ENCODE peak calls at places on chromosomes 2 and 18, in seven cellular contexts. J is astrocyte of the spinal cord, X is NB4, M is WERI-Rb-1, T is colonic mucosa, G is SK-N-SH, P is cardiac muscle cell. Y is an unnamed sample.
A peak's percentile ranks its signal among the peaks of the same experiment; 100 is the strongest.

GRCh38 chr18:8871484-8871883 is 166.1 kb downstream of the MTCL1 start:
- DNase-seq in J (no peak), X (no peak), M (no peak), T (no peak), G (no peak), P (no peak), Y (peak; percentile 58)

GRCh38 chr2:113157897-113158753 is 15.6 kb upstream of the PSD4 start:
- DNase-seq in J (peak; percentile 51), X (no peak), M (no peak), T (peak; percentile 37), G (no peak), P (peak; percentile 26), Y (peak; percentile 65)

GRCh38 chr2:6965071-6965795 is 48.0 kb downstream of the RNF144A start:
- DNase-seq in J (no peak), X (no peak), M (no peak), T (no peak), G (no peak), P (no peak), Y (no peak)

GRCh38 chr2:68438455-68439303 is 28.4 kb downstream of the FBXO48 start:
- DNase-seq in J (no peak), X (peak; percentile 89), M (no peak), T (no peak), G (no peak), P (peak; percentile 40), Y (no peak)

GRCh38 chr2:239316562-239317465 is 84.0 kb downstream of the HDAC4 start:
- DNase-seq in J (peak; percentile 43), X (no peak), M (no peak), T (peak; percentile 23), G (no peak), P (peak; percentile 76), Y (no peak)

GRCh38 chr2:214341636-214342035 is 69.2 kb upstream of the VWC2L start:
- DNase-seq in J (no peak), X (peak; percentile 32), M (no peak), T (no peak), G (no peak), P (no peak), Y (no peak)

GRCh38 chr2:152506843-152507242 is 171.9 kb downstream of the FMNL2 start:
- DNase-seq in J (peak; percentile 88), X (no peak), M (no peak), T (no peak), G (no peak), P (peak; percentile 57), Y (no peak)

GRCh38 chr2:11710210-11710609 is 36.2 kb upstream of the LPIN1 start:
- DNase-seq in J (peak; percentile 85), X (no peak), M (no peak), T (no peak), G (no peak), P (peak; percentile 88), Y (peak; percentile 75)

GRCh38 chr18:3793545-3793944 is 343.6 kb downstream of the TGIF1 start:
- DNase-seq in J (peak; percentile 51), X (no peak), M (no peak), T (no peak), G (no peak), P (peak; percentile 66), Y (peak; percentile 46)

GRCh38 chr2:32954206-32954605 is 7.5 kb downstream of the LTBP1 start:
- DNase-seq in J (no peak), X (no peak), M (no peak), T (no peak), G (no peak), P (no peak), Y (no peak)

GRCh38 chr18:77645170-77645872 is 395.7 kb downstream of the GALR1 start:
- DNase-seq in J (no peak), X (no peak), M (no peak), T (no peak), G (no peak), P (no peak), Y (no peak)

GRCh38 chr18:36045241-36045999 is 21.9 kb downstream of the RPRD1A start:
- DNase-seq in J (no peak), X (no peak), M (no peak), T (no peak), G (no peak), P (no peak), Y (no peak)

GRCh38 chr18:24734058-24734457 is 273.6 kb downstream of the HRH4 start:
- DNase-seq in J (no peak), X (peak; percentile 19), M (peak; percentile 64), T (no peak), G (peak; percentile 28), P (no peak), Y (peak; percentile 8)

GRCh38 chr2:84971799-84972790 is 1.1 kb downstream of the KCMF1 start:
- DNase-seq in J (peak; percentile 31), X (peak; percentile 82), M (peak; percentile 39), T (peak; percentile 51), G (peak; percentile 80), P (peak; percentile 56), Y (no peak)

GRCh38 chr2:1501196-1501851 is 88.1 kb downstream of the TPO start:
- DNase-seq in J (no peak), X (no peak), M (no peak), T (no peak), G (no peak), P (no peak), Y (no peak)

GRCh38 chr2:39871291-39871761 is 92.3 kb upstream of the THUMPD2 start:
- DNase-seq in J (peak; percentile 94), X (peak; percentile 91), M (peak; percentile 9), T (no peak), G (peak; percentile 11), P (peak; percentile 84), Y (peak; percentile 95)

GRCh38 chr2:233448565-233448964 is 94.3 kb downstream of the DGKD start:
- DNase-seq in J (no peak), X (peak; percentile 31), M (no peak), T (no peak), G (no peak), P (no peak), Y (no peak)

GRCh38 chr2:69298261-69298660 is 88.8 kb downstream of the GFPT1 start:
- DNase-seq in J (peak; percentile 94), X (peak; percentile 81), M (no peak), T (no peak), G (no peak), P (peak; percentile 84), Y (peak; percentile 96)

GRCh38 chr2:210617732-210618330 is 61.4 kb downstream of the CPS1 start:
- DNase-seq in J (peak; percentile 58), X (peak; percentile 53), M (peak; percentile 48), T (peak; percentile 18), G (peak; percentile 55), P (peak; percentile 57), Y (peak; percentile 31)

GRCh38 chr18:28176933-28177827 is at the start of gene CDH2:
- DNase-seq in J (peak; percentile 96), X (no peak), M (peak; percentile 94), T (no peak), G (peak; percentile 92), P (peak; percentile 96), Y (peak; percentile 70)

GRCh38 chr2:42127425-42128424 is 41.4 kb upstream of the EML4 start:
- DNase-seq in J (no peak), X (peak; percentile 12), M (peak; percentile 24), T (no peak), G (no peak), P (no peak), Y (no peak)
- TF ChIP-seq CTCF in J (no peak), X (no peak), M (no peak), T (no peak), G (no peak), P (no peak), Y (no peak)

DNA sequence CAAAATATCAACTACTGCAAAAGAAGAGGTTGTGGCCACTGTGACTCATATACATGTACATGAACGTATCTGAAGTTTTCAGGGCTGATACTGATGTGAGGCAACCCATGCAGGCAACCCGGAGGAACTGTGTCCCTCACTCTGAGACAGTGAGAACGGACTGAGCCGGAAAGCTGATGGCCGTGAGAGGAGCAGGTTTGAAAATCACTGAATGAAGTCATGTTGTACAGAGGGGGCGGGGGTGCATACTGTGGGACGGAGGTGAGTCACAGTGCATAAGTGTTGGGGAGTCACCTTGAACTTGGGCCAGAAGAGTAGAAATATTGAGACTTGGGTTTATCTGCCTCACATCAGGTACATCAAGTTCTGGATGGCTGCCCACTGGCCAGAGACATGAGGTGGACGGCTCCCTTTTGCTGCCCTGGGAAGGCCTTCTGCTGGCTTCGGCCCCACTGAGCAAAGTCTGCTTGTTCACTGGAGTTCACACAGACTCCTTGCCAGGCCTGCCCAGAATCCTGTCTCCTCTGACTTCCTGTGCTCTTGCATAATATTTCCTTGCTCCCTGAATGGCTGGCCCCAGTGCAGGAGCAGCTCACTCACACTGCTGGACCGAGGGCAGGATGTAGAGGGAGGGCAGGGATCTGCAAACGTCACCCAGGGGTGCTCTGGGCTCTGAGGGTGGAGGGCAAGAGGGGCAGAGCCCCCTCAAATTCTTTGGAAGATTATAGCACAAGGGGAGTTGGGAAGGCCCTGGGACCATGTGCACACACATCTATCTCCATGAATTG is 18.1 kb downstream of the EPAS1 start:
- DNase-seq in J (peak; percentile 94), X (peak; percentile 29), M (no peak), T (peak; percentile 87), G (peak; percentile 50), P (peak; percentile 98), Y (peak; percentile 95)
- H3K4me3 ChIP-seq in J (no peak overlapping the region), X (no peak overlapping the region), M (no peak overlapping the region), T (no peak overlapping the region), G (no peak overlapping the region), P (no peak overlapping the region), Y (no peak overlapping the region)

DNA sequence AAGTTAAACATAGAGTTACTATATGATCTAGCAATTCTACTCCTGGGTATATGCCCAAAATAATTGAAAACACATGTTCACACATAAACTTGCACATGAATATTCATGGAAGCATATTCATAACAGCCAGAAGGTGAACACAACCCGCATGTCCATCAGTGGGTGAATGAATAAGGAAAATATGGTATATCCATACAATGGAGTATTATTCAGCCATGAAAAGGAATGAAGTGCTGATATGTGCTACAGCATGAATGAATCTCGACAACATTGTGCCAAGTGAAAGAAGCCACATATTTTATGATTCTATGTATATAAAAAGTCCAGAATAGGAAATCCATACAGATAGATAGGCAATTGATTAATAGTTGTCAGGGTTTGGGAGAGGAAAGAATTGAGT is 15.9 kb downstream of the COL4A4 start:
- DNase-seq in J (no peak), X (no peak), M (no peak), T (no peak), G (no peak), P (no peak), Y (no peak)
- TF ChIP-seq CTCF in J (no peak), X (no peak), M (no peak), T (no peak), G (no peak), P (no peak), Y (no peak)

DNA sequence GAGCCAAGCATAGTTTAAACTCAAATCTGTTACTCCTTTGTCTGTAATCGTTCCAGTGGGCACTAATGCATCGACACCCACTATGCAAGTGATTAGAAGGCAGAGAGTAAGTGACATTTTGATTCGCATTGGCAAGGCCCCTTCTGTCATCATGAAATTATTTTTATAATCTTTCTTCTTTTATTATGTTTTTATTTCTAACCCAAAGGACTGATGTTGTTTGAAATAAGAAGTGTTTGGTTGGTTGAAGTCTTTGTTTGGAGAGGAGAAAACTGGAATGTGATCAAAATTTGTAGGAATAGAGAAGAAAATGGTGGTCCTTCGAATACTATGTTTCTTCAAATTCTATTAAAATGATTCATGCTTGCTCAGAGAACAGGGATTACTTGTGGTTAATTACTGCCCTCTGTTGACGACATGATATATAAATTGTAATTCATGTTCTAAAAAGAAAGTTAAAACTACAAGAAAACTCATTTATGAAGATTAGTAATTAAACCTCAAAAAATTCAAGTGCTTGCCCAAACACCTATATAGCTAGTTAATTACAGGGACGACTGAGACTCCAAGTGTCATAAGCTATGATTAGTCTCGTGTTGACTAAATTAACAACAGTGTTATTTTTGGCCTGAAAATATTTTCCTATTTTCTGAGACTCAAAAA is 26.4 kb upstream of the TFPI start:
- DNase-seq in J (peak; percentile 87), X (peak; percentile 65), M (no peak), T (no peak), G (peak; percentile 30), P (peak; percentile 88), Y (peak; percentile 47)
- H3K4me3 ChIP-seq in J (peak overlapping the region; percentile 32), X (no peak overlapping the region), M (no peak overlapping the region), T (no peak overlapping the region), G (no peak overlapping the region), P (no peak overlapping the region), Y (peak overlapping the region; percentile 42)

Y was measured in foreskin fibroblast.